ENCODE peak calls at places on chromosome 20, in six cellular contexts. N is IMR-90, C is hepatocyte, V is mammary epithelial cell, I is endothelial cell of umbilical vein, F is OCI-LY7. A is an unnamed sample. For H4K20me1, the result is how much of the 10 kb centered on the place peaks cover.

GRCh38 chr20:59574308-59574707 is 30.0 kb upstream of the PHACTR3 start:
- DNase-seq in F (no peak), V (no peak), C (no peak), N (no peak), I (no peak), A (peak)

GRCh38 chr20:37457928-37458327 is 63.1 kb upstream of the NNAT start:
- DNase-seq in I (no peak), N (no peak), V (no peak), C (no peak), F (no peak), A (no peak)

GRCh38 chr20:44400671-44401051 is 45.2 kb downstream of the HNF4A start:
- DNase-seq in V (no peak), C (no peak), I (no peak), N (no peak), F (no peak), A (peak)

GRCh38 chr20:51346686-51347485 is 195.6 kb downstream of the NFATC2 start:
- DNase-seq in V (peak), N (peak), C (no peak), I (no peak), F (no peak), A (peak)

GRCh38 chr20:44990425-44990824 is 24.1 kb downstream of the STK4 start:
- DNase-seq in C (no peak), N (no peak), I (no peak), V (no peak), F (no peak), A (peak)

GRCh38 chr20:49859011-49859410 is 46.4 kb downstream of the SLC9A8 start:
- DNase-seq in V (no peak), I (no peak), C (no peak), N (no peak), F (no peak), A (no peak)

GRCh38 chr20:60345106-60345505 is 386.9 kb downstream of the CDH26 start:
- DNase-seq in I (no peak), F (no peak), C (no peak), N (no peak), V (no peak), A (no peak)

GRCh38 chr20:57061058-57061900 is 205.2 kb downstream of the BMP7 start:
- DNase-seq in V (peak), C (peak), F (peak), I (no peak), N (no peak), A (no peak)

GRCh38 chr20:21184810-21185209 is 58.9 kb downstream of the KIZ start:
- DNase-seq in C (no peak), F (no peak), I (no peak), V (peak), N (peak), A (no peak)

DNA sequence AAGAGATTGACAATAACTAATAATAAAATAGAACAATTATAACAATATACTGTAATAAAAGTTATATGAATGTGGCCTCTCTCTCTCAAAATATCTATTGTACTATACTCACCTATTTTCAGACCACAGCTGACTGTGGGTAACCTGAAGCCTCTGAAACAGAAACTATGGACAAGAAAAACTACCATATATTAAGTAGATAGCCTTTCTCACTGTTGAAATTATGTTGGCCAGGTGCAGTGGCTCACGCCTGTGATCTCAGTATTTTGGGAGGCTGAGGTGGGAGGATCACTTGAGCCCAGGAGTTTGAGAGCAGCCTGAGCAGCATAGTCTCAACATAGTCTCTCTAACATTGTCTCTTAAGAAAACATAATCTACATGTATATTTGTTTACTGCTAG is 89.9 kb downstream of the DOK5 start:
- DNase-seq in C (no peak), I (no peak), N (no peak), F (no peak), V (no peak), A (no peak)
- H4K20me1 ChIP-seq in C (under half), I (under half), N (under half), F (under half), V (under half), A (under half)

GRCh38 chr20:62286493-62287064 is 16.2 kb upstream of the ADRM1 start:
- DNase-seq in C (no peak), I (no peak), V (no peak), N (no peak), F (no peak), A (peak)
- H2AFZ ChIP-seq in C (no peak), I (no peak), V (no peak), N (no peak), F (no peak), A (no peak)

DNA sequence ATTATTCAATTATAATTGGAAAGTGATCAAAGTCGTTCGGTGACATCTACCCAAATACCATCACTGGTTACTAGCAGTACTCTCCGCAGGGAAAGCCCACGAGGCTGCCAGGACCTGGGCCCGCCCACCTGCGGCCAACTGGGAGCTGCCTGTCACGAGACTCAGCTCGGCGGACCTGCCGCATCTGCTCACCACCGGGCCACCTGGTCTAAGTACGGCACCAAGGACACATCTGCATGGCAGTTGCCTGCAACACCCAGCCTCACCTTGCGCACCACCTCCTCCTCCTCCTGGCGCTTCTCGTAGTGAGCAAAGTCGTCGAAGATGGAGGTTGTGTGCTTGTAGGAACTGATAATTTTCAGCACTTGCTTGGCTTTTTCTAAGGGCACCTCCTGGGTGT is 13.9 kb downstream of the YTHDF1 start:
- DNase-seq in N (no peak), F (no peak), V (no peak), C (no peak), I (no peak), A (peak)
- H4K20me1 ChIP-seq in N (half or more), F (under half), V (under half), C (half or more), I (under half), A (half or more)

DNA sequence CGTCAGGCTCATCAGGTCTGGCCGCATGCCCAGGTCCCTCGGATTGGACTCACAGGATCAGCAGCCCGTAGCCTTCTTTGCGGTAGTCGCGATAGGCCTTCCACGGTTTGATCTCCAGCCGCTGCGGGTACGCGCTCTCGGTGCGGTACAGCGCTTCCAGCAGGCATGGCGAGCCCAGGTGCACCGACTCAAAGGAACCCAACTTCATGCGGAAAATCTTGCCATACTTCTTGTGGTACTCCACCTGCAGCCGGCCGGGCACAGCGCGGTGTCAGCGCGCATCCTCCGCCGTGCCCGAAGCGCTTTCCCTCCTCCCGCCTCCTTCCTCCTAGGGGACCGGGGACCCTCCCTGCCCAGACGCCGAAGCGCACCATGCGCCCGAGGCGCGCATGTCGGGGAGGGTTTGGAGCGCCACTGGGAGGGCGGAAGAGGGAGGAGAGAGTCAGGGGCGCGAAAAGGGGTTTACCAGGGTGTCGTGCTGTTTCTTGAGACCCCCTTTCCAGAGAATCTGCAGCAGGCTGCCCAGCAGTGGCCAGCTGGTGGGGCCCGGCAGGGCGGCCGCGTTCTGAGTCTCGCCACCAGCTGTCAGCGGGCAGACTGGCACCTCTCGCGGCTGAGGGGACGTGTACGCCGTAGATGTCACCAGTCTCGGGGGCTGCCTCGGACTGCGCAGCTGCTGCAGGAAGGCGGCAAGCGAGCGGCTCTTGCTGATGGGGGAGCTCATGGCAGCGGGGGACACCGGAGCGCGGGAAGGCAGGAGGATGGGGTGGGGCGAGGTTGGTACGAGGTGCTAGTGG is 732 bp downstream of the CYP24A1 start:
- DNase-seq in V (peak), I (no peak), N (no peak), C (no peak), F (no peak), A (no peak)
- H2AFZ ChIP-seq in V (peak), I (no peak), N (no peak), C (no peak), F (no peak), A (no peak)

GRCh38 chr20:9515761-9516657 is 1.6 kb downstream of the LAMP5 start:
- DNase-seq in F (no peak), V (no peak), N (no peak), C (no peak), I (peak), A (peak)
- H4K20me1 ChIP-seq in F (under half), V (under half), N (under half), C (under half), I (under half), A (under half)

DNA sequence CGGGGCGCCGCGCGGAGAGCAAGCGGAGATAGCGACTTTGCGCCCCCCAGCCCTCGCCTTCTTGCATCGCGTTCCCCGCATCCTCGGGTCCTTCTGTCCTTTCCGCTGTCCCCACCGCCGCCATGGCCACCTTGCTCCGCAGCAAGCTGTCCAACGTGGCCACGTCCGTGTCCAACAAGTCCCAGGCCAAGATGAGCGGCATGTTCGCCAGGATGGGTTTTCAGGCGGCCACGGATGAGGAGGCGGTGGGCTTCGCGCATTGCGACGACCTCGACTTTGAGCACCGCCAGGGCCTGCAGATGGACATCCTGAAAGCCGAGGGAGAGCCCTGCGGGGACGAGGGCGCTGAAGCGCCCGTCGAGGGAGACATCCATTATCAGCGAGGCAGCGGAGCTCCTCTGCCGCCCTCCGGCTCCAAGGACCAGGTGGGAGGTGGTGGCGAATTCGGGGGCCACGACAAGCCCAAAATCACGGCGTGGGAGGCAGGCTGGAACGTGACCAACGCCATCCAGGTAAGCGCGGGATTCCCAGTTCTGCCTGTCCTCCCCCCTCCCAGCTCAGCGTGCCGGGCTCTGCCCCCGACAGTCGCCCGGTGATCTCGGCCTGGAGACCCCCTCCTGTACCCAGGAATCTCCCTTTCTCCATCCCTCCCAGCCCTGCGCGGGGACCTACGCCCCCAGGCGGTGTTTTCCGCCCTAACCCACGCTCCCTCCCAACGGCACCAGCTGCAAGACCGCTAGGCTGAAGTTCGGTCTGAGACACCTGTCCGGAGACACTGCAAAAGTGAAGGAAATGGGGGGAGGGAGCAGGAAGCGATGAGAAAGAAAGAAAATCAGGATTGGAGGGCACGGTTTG is 544 bp downstream of the SLC32A1 start:
- DNase-seq in I (no peak), N (no peak), F (peak), C (no peak), V (no peak), A (peak)
- H2AFZ ChIP-seq in I (no peak), N (no peak), F (no peak), C (no peak), V (no peak), A (no peak)

DNA sequence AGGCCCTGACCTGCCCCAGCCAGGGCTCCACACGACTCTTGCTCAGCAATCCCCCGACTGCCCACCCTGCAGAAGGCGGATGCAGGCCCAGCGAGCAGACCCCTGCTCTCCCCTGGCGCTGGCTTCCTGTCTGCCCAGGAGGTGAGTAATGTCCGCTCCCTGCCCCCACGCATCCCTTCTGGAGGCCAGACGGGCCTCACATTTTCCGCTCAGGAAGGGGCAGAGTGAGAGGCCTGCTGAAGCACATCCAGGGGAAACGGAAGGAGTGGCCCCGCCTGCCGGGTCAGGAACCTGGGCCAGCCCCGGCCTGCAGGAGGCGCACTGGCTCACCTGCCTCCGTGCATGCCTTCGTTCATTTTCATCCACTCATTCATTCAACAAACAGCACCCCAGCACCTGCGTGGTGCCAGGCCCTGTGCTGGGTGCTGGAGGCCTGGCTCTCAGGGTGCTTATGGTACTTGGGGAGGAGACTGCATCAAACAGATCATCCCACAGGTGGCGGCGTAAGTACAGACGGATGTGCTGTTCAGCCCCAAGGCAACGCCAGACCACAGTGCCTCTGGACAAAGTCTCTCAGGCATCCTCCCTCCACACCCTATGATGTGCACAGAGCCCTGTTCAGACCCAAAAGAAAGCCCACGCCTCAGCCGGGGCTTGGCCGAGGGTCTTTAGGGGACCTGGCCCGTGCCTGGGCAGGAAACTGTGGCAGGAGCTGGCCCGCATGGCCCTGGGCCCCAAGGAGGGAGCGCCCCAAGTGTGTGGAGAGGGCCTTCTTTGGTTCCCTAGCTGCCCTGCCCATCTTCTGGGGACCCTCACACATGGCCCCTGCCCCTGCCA is 112.1 kb downstream of the ASXL1 start:
- DNase-seq in C (peak), N (peak), F (peak), V (peak), I (peak), A (peak)
- H4K20me1 ChIP-seq in C (half or more), N (under half), F (under half), V (under half), I (under half), A (under half)